ENCODE peak calls at places on chromosomes 6 and 20, in nine cellular contexts. One of them, this sample, is unnamed.
A peak's percentile ranks its signal among the peaks of the same experiment; 100 is the strongest.

GRCh38 chr6:44489912-44490604 is 102.6 kb downstream of the CDC5L start:
- DNase-seq in AG10803: peak; percentile 97
- DNase-seq in kidney: no peak
- DNase-seq in tibial artery: peak; percentile 53
- DNase-seq in AG09319: peak; percentile 89
- DNase-seq in lower leg skin: no peak
- DNase-seq in IMR-90: peak; percentile 99
- DNase-seq in CD4-positive, alpha-beta T cell: no peak
- DNase-seq in astrocyte of the spinal cord: peak; percentile 98
- DNase-seq in this sample: no peak

GRCh38 chr6:148143771-148144170 is 198.9 kb upstream of the SASH1 start:
- DNase-seq in lower leg skin: no peak
- DNase-seq in kidney: no peak
- DNase-seq in astrocyte of the spinal cord: no peak
- DNase-seq in CD4-positive, alpha-beta T cell: no peak
- DNase-seq in IMR-90: no peak
- DNase-seq in AG10803: no peak
- DNase-seq in AG09319: no peak
- DNase-seq in tibial artery: no peak
- DNase-seq in this sample: no peak

GRCh38 chr20:37356387-37356786 is 10.4 kb downstream of the SRC start:
- DNase-seq in CD4-positive, alpha-beta T cell: no peak
- DNase-seq in tibial artery: peak; percentile 82
- DNase-seq in astrocyte of the spinal cord: no peak
- DNase-seq in lower leg skin: peak; percentile 94
- DNase-seq in IMR-90: no peak
- DNase-seq in AG09319: no peak
- DNase-seq in AG10803: peak; percentile 85
- DNase-seq in kidney: no peak
- DNase-seq in this sample: peak; percentile 75

GRCh38 chr6:14074723-14075503 is 42.7 kb upstream of the CD83 start:
- DNase-seq in tibial artery: no peak
- DNase-seq in lower leg skin: no peak
- DNase-seq in AG09319: no peak
- DNase-seq in AG10803: peak; percentile 35
- DNase-seq in CD4-positive, alpha-beta T cell: no peak
- DNase-seq in IMR-90: peak; percentile 44
- DNase-seq in astrocyte of the spinal cord: peak; percentile 56
- DNase-seq in kidney: no peak
- DNase-seq in this sample: no peak

GRCh38 chr6:125307964-125308615 is 6.3 kb upstream of the HDDC2 start:
- DNase-seq in CD4-positive, alpha-beta T cell: no peak
- DNase-seq in lower leg skin: no peak
- DNase-seq in astrocyte of the spinal cord: no peak
- DNase-seq in AG10803: no peak
- DNase-seq in kidney: no peak
- DNase-seq in tibial artery: no peak
- DNase-seq in AG09319: no peak
- DNase-seq in IMR-90: no peak
- DNase-seq in this sample: no peak

GRCh38 chr6:16635810-16636602 is 125.3 kb downstream of the ATXN1 start:
- DNase-seq in kidney: peak; percentile 83
- DNase-seq in tibial artery: no peak
- DNase-seq in AG10803: peak; percentile 77
- DNase-seq in IMR-90: peak; percentile 66
- DNase-seq in AG09319: no peak
- DNase-seq in CD4-positive, alpha-beta T cell: no peak
- DNase-seq in astrocyte of the spinal cord: peak; percentile 84
- DNase-seq in lower leg skin: no peak
- DNase-seq in this sample: no peak

GRCh38 chr6:31597006-31597405 is 4.2 kb upstream of the NCR3 start:
- DNase-seq in tibial artery: no peak
- DNase-seq in kidney: no peak
- DNase-seq in AG09319: no peak
- DNase-seq in IMR-90: peak; percentile 31
- DNase-seq in lower leg skin: no peak
- DNase-seq in AG10803: peak; percentile 24
- DNase-seq in astrocyte of the spinal cord: peak; percentile 30
- DNase-seq in CD4-positive, alpha-beta T cell: no peak
- DNase-seq in this sample: no peak

GRCh38 chr6:47736083-47736700 is 37.8 kb downstream of the ADGRF4 start:
- DNase-seq in AG10803: no peak
- DNase-seq in kidney: no peak
- DNase-seq in CD4-positive, alpha-beta T cell: no peak
- DNase-seq in astrocyte of the spinal cord: no peak
- DNase-seq in lower leg skin: no peak
- DNase-seq in IMR-90: no peak
- DNase-seq in tibial artery: no peak
- DNase-seq in AG09319: no peak
- DNase-seq in this sample: no peak

GRCh38 chr20:55140631-55141030 is 665.2 kb downstream of the DOK5 start:
- DNase-seq in AG10803: no peak
- DNase-seq in IMR-90: no peak
- DNase-seq in lower leg skin: no peak
- DNase-seq in tibial artery: no peak
- DNase-seq in CD4-positive, alpha-beta T cell: no peak
- DNase-seq in kidney: no peak
- DNase-seq in AG09319: no peak
- DNase-seq in astrocyte of the spinal cord: no peak
- DNase-seq in this sample: no peak

GRCh38 chr6:72890233-72890632 is 268.4 kb downstream of the KCNQ5 start:
- DNase-seq in kidney: no peak
- DNase-seq in lower leg skin: no peak
- DNase-seq in AG10803: no peak
- DNase-seq in AG09319: no peak
- DNase-seq in CD4-positive, alpha-beta T cell: no peak
- DNase-seq in IMR-90: no peak
- DNase-seq in astrocyte of the spinal cord: no peak
- DNase-seq in tibial artery: no peak
- DNase-seq in this sample: no peak

GRCh38 chr6:69866351-69867074 is at the start of gene COL19A1:
- DNase-seq in astrocyte of the spinal cord: peak; percentile 14
- DNase-seq in CD4-positive, alpha-beta T cell: no peak
- DNase-seq in lower leg skin: no peak
- DNase-seq in AG09319: no peak
- DNase-seq in AG10803: no peak
- DNase-seq in kidney: peak; percentile 74
- DNase-seq in IMR-90: no peak
- DNase-seq in tibial artery: no peak
- DNase-seq in this sample: no peak

GRCh38 chr20:38275815-38276550 is 15.4 kb upstream of the KIAA1755 start:
- DNase-seq in lower leg skin: peak; percentile 53
- DNase-seq in astrocyte of the spinal cord: peak; percentile 87
- DNase-seq in AG09319: no peak
- DNase-seq in tibial artery: no peak
- DNase-seq in AG10803: peak; percentile 83
- DNase-seq in IMR-90: peak; percentile 96
- DNase-seq in CD4-positive, alpha-beta T cell: no peak
- DNase-seq in kidney: no peak
- DNase-seq in this sample: no peak

GRCh38 chr6:132443206-132443605 is 41.9 kb upstream of the MOXD1 start:
- DNase-seq in kidney: no peak
- DNase-seq in CD4-positive, alpha-beta T cell: no peak
- DNase-seq in AG10803: peak; percentile 85
- DNase-seq in astrocyte of the spinal cord: peak; percentile 23
- DNase-seq in IMR-90: peak; percentile 20
- DNase-seq in lower leg skin: no peak
- DNase-seq in AG09319: peak; percentile 2
- DNase-seq in tibial artery: no peak
- DNase-seq in this sample: no peak

GRCh38 chr20:3739926-3740599 is 7.6 kb downstream of the HSPA12B start:
- DNase-seq in tibial artery: no peak
- DNase-seq in AG09319: no peak
- DNase-seq in IMR-90: no peak
- DNase-seq in AG10803: no peak
- DNase-seq in CD4-positive, alpha-beta T cell: no peak
- DNase-seq in kidney: no peak
- DNase-seq in astrocyte of the spinal cord: no peak
- DNase-seq in lower leg skin: no peak
- DNase-seq in this sample: no peak

GRCh38 chr20:25247100-25247665 is 702 bp upstream of the PYGB start:
- DNase-seq in IMR-90: peak; percentile 60
- DNase-seq in CD4-positive, alpha-beta T cell: no peak
- DNase-seq in AG09319: no peak
- DNase-seq in kidney: peak; percentile 86
- DNase-seq in astrocyte of the spinal cord: peak; percentile 74
- DNase-seq in tibial artery: peak; percentile 82
- DNase-seq in AG10803: peak; percentile 65
- DNase-seq in lower leg skin: peak; percentile 93
- DNase-seq in this sample: peak; percentile 81

GRCh38 chr6:48628316-48628715 is 517.3 kb upstream of the PTCHD4 start:
- DNase-seq in kidney: no peak
- DNase-seq in CD4-positive, alpha-beta T cell: no peak
- DNase-seq in lower leg skin: no peak
- DNase-seq in IMR-90: no peak
- DNase-seq in astrocyte of the spinal cord: peak; percentile 7
- DNase-seq in tibial artery: no peak
- DNase-seq in AG09319: no peak
- DNase-seq in AG10803: peak; percentile 4
- DNase-seq in this sample: no peak

GRCh38 chr6:45420083-45420908 is 42.6 kb upstream of the SUPT3H start:
- DNase-seq in lower leg skin: peak; percentile 84
- DNase-seq in astrocyte of the spinal cord: peak; percentile 84
- DNase-seq in AG10803: peak; percentile 60
- DNase-seq in AG09319: no peak
- DNase-seq in IMR-90: peak; percentile 64
- DNase-seq in tibial artery: no peak
- DNase-seq in kidney: peak; percentile 72
- DNase-seq in CD4-positive, alpha-beta T cell: no peak
- DNase-seq in this sample: no peak

GRCh38 chr6:80094017-80094416 is 12.5 kb upstream of the BCKDHB start:
- DNase-seq in tibial artery: no peak
- DNase-seq in lower leg skin: no peak
- DNase-seq in AG10803: peak; percentile 27
- DNase-seq in CD4-positive, alpha-beta T cell: no peak
- DNase-seq in IMR-90: peak; percentile 21
- DNase-seq in AG09319: no peak
- DNase-seq in kidney: no peak
- DNase-seq in astrocyte of the spinal cord: peak; percentile 37
- DNase-seq in this sample: no peak

GRCh38 chr6:26122793-26123674 is 35.8 kb downstream of the HFE start:
- DNase-seq in AG10803: peak; percentile 99
- DNase-seq in astrocyte of the spinal cord: peak; percentile 99
- DNase-seq in kidney: peak; percentile 96
- DNase-seq in IMR-90: peak; percentile 99
- DNase-seq in lower leg skin: peak; percentile 98
- DNase-seq in AG09319: peak; percentile 97
- DNase-seq in CD4-positive, alpha-beta T cell: peak; percentile 88
- DNase-seq in tibial artery: peak; percentile 97
- DNase-seq in this sample: peak; percentile 98
- TF ChIP-seq CTCF in AG10803: peak; percentile 3
- TF ChIP-seq CTCF in astrocyte of the spinal cord: no peak
- TF ChIP-seq CTCF in kidney: no peak
- TF ChIP-seq CTCF in IMR-90: no peak
- TF ChIP-seq CTCF in lower leg skin: no peak
- TF ChIP-seq CTCF in AG09319: no peak
- TF ChIP-seq CTCF in CD4-positive, alpha-beta T cell: no peak
- TF ChIP-seq CTCF in tibial artery: no peak
- TF ChIP-seq CTCF in this sample: no peak

GRCh38 chr20:20755674-20756319 is 43.4 kb upstream of the RALGAPA2 start:
- DNase-seq in lower leg skin: no peak
- DNase-seq in tibial artery: no peak
- DNase-seq in AG09319: no peak
- DNase-seq in CD4-positive, alpha-beta T cell: no peak
- DNase-seq in kidney: no peak
- DNase-seq in IMR-90: no peak
- DNase-seq in AG10803: no peak
- DNase-seq in astrocyte of the spinal cord: no peak
- DNase-seq in this sample: peak; percentile 5
- TF ChIP-seq CTCF in lower leg skin: no peak
- TF ChIP-seq CTCF in tibial artery: no peak
- TF ChIP-seq CTCF in AG09319: no peak
- TF ChIP-seq CTCF in CD4-positive, alpha-beta T cell: no peak
- TF ChIP-seq CTCF in kidney: no peak
- TF ChIP-seq CTCF in IMR-90: no peak
- TF ChIP-seq CTCF in AG10803: no peak
- TF ChIP-seq CTCF in astrocyte of the spinal cord: no peak
- TF ChIP-seq CTCF in this sample: no peak

GRCh38 chr6:82365011-82365751 is 1.6 kb downstream of the TPBG start:
- DNase-seq in astrocyte of the spinal cord: peak; percentile 53
- DNase-seq in tibial artery: no peak
- DNase-seq in IMR-90: peak; percentile 35
- DNase-seq in AG10803: peak; percentile 29
- DNase-seq in CD4-positive, alpha-beta T cell: no peak
- DNase-seq in lower leg skin: no peak
- DNase-seq in kidney: peak; percentile 82
- DNase-seq in AG09319: no peak
- DNase-seq in this sample: no peak
- TF ChIP-seq CTCF in astrocyte of the spinal cord: peak; percentile 3
- TF ChIP-seq CTCF in tibial artery: no peak
- TF ChIP-seq CTCF in IMR-90: peak; percentile 12
- TF ChIP-seq CTCF in AG10803: peak; percentile 29
- TF ChIP-seq CTCF in CD4-positive, alpha-beta T cell: no peak
- TF ChIP-seq CTCF in lower leg skin: no peak
- TF ChIP-seq CTCF in kidney: no peak
- TF ChIP-seq CTCF in AG09319: no peak
- TF ChIP-seq CTCF in this sample: no peak

DNA sequence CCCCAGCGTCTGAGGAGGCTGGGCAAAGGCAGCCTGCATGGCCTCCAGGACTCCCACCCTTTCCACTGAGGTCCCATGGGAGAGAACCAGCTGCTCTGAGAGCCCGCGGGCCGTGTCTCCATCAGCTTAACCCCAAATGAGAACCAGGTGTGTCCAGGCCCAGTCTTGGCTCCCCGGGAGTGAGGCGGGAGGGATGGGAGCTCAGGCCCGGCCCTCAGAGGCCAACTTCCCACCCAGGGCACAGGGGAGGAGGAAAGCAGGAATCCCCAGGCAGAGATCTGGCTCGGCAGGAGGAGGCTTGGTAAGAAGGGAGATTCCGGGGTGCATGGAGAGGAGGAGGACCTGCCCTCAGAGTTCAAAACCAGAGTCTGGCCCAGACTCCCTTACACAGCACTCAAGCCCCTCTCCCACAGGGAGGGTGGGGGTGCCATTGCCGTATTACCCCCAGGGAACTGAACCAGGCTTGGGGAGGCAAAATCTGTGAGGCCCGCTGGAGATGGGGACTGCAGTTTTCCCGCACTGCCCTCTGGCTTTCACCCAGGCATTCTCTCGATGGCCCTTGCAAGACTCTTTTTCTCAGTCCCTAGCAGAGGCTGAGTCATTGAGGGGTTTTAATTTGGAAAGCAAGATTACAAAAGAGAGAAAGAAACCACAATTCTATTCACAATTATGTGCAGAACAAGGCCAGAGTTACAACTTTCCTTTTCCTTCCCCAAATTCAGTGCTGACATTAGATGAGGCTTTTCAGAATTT is 17.1 kb downstream of the FOXF2 start:
- DNase-seq in CD4-positive, alpha-beta T cell: no peak
- DNase-seq in kidney: no peak
- DNase-seq in tibial artery: no peak
- DNase-seq in AG10803: peak; percentile 72
- DNase-seq in lower leg skin: peak; percentile 76
- DNase-seq in AG09319: peak; percentile 82
- DNase-seq in astrocyte of the spinal cord: no peak
- DNase-seq in IMR-90: peak; percentile 70
- DNase-seq in this sample: no peak
- TF ChIP-seq CTCF in CD4-positive, alpha-beta T cell: no peak
- TF ChIP-seq CTCF in kidney: no peak
- TF ChIP-seq CTCF in tibial artery: no peak
- TF ChIP-seq CTCF in AG10803: no peak
- TF ChIP-seq CTCF in lower leg skin: no peak
- TF ChIP-seq CTCF in AG09319: peak; percentile 28
- TF ChIP-seq CTCF in astrocyte of the spinal cord: no peak
- TF ChIP-seq CTCF in IMR-90: peak; percentile 17
- TF ChIP-seq CTCF in this sample: no peak